ENCODE peak calls at places on chromosomes 1 and 21, in five cellular contexts. F is Right ventricle myocardium inferior; A is stimulated activated CD4-positive, alpha-beta T cell treated with anti-CD3 and anti-CD28 coated beads, Interleukin-15, amount 100 ng/mL, for 48 hours; D is CD8-positive, alpha-beta memory T cell; T is HuH-7. B is an unnamed sample.

GRCh38 chr1:201396859-201397464 is 2.2 kb downstream of the LAD1 start:
- DNase-seq in F (no peak), A (no peak), D (no peak), T (peak), B (no peak)

GRCh38 chr21:34980423-34981115 is 68.5 kb downstream of the RUNX1 start:
- DNase-seq in F (no peak), A (no peak), D (no peak), T (no peak), B (no peak)

GRCh38 chr1:20988030-20988825 is 188.5 kb downstream of the EIF4G3 start:
- DNase-seq in F (no peak), A (no peak), D (no peak), T (no peak), B (no peak)

GRCh38 chr1:186102559-186103148 is 272.4 kb downstream of the TPR start:
- DNase-seq in F (no peak), A (no peak), D (no peak), T (no peak), B (no peak)

GRCh38 chr1:230141002-230141648 is 74.1 kb downstream of the GALNT2 start:
- DNase-seq in F (no peak), A (no peak), D (no peak), T (no peak), B (no peak)

GRCh38 chr1:54869173-54869851 is 17.7 kb downstream of the DHCR24 start:
- DNase-seq in F (no peak), A (no peak), D (no peak), T (no peak), B (no peak)

GRCh38 chr1:110605901-110606783 is at the start of gene KCNA2:
- DNase-seq in F (peak), A (no peak), D (no peak), T (no peak), B (no peak)

GRCh38 chr1:42334240-42335049 is 590 bp downstream of the FOXJ3 start:
- DNase-seq in F (peak), A (peak), D (peak), T (peak), B (peak)

GRCh38 chr1:73801912-73802429 is 396.0 kb downstream of the LRRIQ3 start:
- DNase-seq in F (no peak), A (no peak), D (no peak), T (no peak), B (no peak)